ENCODE peak calls at places on chromosomes 7 and 10, in six cellular contexts. R is H1, P is BE2C, O is kidney epithelial cell, M is prostate gland, Q is foreskin fibroblast. L is an unnamed sample.

GRCh38 chr7:78499283-78499682 is 700.7 kb downstream of the PHTF2 start:
- DNase-seq in R (no peak), M (no peak), Q (no peak), O (no peak), P (no peak), L (no peak)

GRCh38 chr7:4758791-4759190 is 16.6 kb upstream of the AP5Z1 start:
- DNase-seq in R (no peak), P (no peak), O (no peak), M (no peak), Q (no peak), L (no peak)

GRCh38 chr7:44461387-44461786 is 29.1 kb downstream of the NUDCD3 start:
- DNase-seq in Q (peak; percentile 69), R (no peak), M (no peak), P (no peak), O (no peak), L (no peak)

GRCh38 chr10:69855346-69856163 is 53.8 kb downstream of the COL13A1 start:
- DNase-seq in M (no peak), Q (no peak), P (no peak), O (no peak), R (no peak), L (no peak)

GRCh38 chr7:55953707-55954475 is 2.2 kb downstream of the MRPS17 start:
- DNase-seq in O (no peak), R (no peak), P (no peak), M (no peak), Q (no peak), L (no peak)

GRCh38 chr10:11921800-11922387 is 98.7 kb downstream of the PROSER2 start:
- DNase-seq in O (no peak), Q (no peak), M (no peak), P (no peak), R (no peak), L (no peak)

GRCh38 chr7:149321978-149322541 is 60.1 kb downstream of the ZNF783 start:
- DNase-seq in R (no peak), Q (no peak), O (no peak), P (no peak), M (no peak), L (no peak)

GRCh38 chr7:83118347-83119001 is 44.2 kb downstream of the PCLO start:
- DNase-seq in M (no peak), R (no peak), P (no peak), Q (no peak), O (no peak), L (no peak)

GRCh38 chr7:13411151-13411550 is 578.3 kb downstream of the ETV1 start:
- DNase-seq in O (no peak), Q (no peak), R (no peak), M (no peak), P (no peak), L (no peak)

GRCh38 chr10:114714281-114714741 is 56.2 kb upstream of the ABLIM1 start:
- DNase-seq in P (no peak), R (no peak), M (peak; percentile 19), O (peak; percentile 49), Q (peak; percentile 92), L (no peak)

GRCh38 chr10:114709966-114710365 is 51.9 kb upstream of the ABLIM1 start:
- DNase-seq in R (no peak), P (no peak), Q (peak; percentile 52), O (no peak), M (no peak), L (no peak)

GRCh38 chr10:114708717-114709352 is 50.8 kb upstream of the ABLIM1 start:
- DNase-seq in P (no peak), Q (peak; percentile 70), R (no peak), O (no peak), M (no peak), L (peak; percentile 58)

GRCh38 chr10:114713525-114713924 is 55.5 kb upstream of the ABLIM1 start:
- DNase-seq in M (no peak), Q (no peak), R (no peak), O (no peak), P (no peak), L (no peak)

DNA sequence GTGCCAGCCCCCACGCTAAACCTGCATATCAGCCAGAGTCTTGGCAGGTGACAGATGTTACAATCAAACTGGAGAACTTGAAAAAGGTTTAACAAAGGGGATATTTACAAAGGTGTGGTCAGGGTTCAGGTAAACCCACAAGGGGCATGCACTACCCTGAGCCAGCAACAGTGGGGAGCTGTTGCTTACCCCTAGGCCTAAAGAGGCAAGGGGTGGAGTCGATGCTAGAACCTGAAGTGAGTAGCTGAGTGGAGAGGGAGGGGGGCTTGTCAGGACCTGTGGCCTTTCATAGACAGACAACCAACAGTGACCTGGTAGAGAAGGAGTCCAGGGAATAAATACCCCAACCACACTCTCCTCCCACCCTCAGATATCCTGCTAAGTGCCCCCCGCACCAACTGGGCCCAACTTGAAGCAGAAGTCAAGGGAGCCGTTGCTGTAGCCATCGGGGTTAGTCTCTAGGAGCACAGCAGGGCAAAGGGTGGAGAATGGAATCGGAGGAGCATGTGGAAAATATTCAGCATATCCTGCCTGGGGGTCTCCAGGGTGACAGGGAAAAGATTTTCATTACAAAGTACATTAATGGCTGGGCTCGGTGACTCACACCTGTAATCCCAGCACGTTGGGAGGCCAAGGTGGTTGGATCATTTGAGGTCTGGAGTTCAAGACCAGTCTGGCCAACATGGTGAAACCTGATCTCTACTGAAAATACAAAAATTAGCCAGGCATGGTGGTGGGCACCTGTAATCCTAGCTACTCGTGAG is 53.6 kb upstream of the ABLIM1 start:
- DNase-seq in P (no peak), M (no peak), Q (no peak), O (no peak), R (no peak), L (no peak)
- TF ChIP-seq CTCF in P (no peak), M (no peak), Q (no peak), O (no peak), R (peak; percentile 36), L (peak; percentile 43)

DNA sequence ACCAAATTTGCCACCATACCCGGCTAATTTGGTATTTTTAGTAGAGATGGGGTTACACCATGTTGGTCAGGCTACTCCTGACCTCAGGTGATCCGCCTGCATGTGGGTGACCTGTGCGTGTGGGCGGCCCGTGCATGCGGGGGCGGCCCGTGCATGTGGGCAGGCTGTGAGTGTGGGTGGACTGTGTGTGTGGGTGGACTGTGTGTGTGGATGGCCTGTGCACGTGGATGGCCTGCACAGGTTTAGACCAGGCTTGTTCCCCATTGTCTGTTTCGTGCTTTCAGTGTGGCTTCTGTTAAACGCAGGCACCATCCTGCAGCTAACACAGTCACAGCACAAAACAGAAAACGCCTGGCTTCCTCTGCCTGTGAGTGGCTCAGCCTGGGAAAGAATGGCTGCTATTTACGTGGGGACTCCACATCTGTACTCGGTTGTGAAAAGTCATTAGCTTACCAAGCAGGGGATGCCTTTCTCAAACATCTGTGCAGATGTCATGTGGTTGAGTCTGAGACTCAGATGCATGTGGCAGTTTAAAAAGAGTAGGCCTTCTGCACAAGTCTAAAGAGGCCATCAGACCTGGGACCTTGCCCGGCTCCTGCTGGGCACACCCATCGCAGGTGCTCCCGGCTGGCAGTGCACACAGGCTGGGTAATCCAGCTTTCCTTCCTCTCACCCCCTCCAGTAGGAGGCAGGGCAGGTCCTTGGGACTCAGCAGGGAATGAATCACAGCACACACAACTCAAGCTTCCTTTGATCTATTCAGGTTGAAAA is 91.6 kb downstream of the COBL start:
- DNase-seq in O (no peak), P (no peak), M (peak; percentile 50), Q (no peak), R (peak; percentile 31), L (peak; percentile 84)
- TF ChIP-seq CTCF in O (peak; percentile 61), P (peak; percentile 10), M (peak; percentile 56), Q (no peak), R (peak; percentile 72), L (peak; percentile 78)

GRCh38 chr7:128860158-128861073 is 2.2 kb upstream of the ATP6V1F start:
- DNase-seq in O (no peak), Q (peak; percentile 75), M (no peak), P (no peak), R (no peak), L (peak; percentile 83)

GRCh38 chr7:128861957-128862570 is 592 bp upstream of the ATP6V1F start:
- DNase-seq in M (no peak), R (no peak), P (no peak), O (no peak), Q (no peak), L (no peak)

GRCh38 chr7:128863433-128863989 is 855 bp downstream of the ATP6V1F start:
- DNase-seq in Q (peak; percentile 58), P (peak; percentile 75), M (peak; percentile 33), O (no peak), R (no peak), L (peak; percentile 87)

GRCh38 chr7:128865303-128865702 is 2.6 kb downstream of the ATP6V1F start:
- DNase-seq in O (no peak), Q (no peak), M (no peak), R (no peak), P (no peak), L (no peak)

DNA sequence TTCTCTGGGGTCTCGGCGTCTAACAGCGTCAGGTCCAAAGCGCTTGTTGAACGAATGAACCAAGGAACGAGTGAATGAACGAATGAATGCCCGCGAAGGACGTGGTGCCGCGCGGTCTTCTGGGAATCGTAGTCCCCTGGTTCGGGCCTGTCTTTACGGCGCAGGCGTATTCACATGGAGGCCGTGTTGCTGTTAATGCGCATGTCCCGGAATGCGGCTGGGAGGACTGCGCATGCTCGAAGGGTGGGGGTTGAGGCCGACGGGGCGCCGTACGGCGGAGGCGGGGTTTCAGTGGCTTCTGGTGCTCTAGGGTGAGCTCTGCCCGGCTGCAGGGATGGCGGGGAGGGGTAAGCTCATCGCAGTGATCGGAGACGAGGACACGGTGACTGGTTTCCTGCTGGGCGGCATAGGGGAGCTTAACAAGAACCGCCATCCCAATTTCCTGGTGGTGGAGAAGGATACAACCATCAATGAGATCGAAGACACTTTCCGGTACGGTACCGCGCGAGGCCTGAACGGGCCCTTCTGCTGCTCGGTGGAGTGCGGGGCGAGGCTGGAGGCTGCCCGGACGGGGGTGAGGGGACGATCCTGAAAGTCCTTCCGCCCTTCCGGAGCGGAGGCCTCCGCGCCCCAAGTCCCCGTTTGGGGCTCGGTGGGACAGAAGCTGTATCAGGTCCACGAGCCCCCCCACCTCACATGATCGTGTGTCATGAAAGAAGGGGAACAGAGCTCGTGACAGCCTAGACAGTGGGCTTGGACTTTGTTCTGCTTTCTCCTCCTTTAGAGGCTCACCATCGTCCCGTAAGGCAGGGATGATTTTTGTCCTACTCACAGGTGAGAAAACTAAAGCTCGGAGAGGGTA is at the start of gene ATP6V1F:
- DNase-seq in O (peak; percentile 84), Q (peak; percentile 95), P (peak; percentile 99), R (peak; percentile 97), M (peak; percentile 96), L (peak; percentile 100)
- TF ChIP-seq CTCF in O (no peak), Q (no peak), P (no peak), R (no peak), M (peak; percentile 30), L (peak; percentile 32)

DNA sequence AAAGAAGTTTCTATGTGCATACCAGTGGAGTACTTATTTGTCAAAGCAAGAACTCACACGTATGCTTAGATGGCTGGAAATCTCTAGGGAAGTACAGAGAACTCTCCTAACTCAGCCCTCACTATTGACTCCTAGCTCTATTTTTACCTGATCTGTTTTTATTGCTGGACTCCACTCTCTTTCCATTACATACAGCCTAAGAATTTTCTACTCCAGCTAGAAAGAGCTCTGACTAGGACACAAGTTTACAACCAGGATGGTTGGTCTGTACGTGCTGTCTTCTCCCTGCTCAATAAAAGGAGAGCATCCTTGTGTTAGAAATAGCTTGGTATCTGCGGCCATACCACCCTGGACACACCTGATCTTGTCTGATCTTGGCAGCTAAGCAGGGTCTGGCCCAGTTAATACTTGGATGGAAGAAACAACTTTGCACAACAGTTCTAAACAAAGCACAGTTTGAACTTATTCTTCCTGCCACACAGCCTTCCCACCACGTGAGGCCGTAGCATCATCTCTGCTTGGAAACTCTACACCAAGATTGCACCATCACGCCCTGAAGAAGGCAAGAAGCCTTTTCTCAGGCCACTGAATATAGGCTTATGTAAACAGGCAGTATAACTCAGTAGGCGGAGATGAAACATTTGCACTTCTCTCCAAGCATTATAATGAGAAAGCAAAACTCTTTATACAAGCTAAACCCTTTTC is 50.7 kb downstream of the KCNMA1 start:
- DNase-seq in R (no peak), Q (peak; percentile 90), O (no peak), M (peak; percentile 34), P (no peak), L (no peak)
- TF ChIP-seq CTCF in R (no peak), Q (peak; percentile 8), O (no peak), M (no peak), P (no peak), L (no peak)

GRCh38 chr10:61662794-61663259 is at the start of gene CABCOCO1:
- DNase-seq in R (peak; percentile 29), M (peak; percentile 67), Q (peak; percentile 48), O (no peak), P (no peak), L (peak; percentile 93)
- TF ChIP-seq CTCF in R (no peak), M (peak; percentile 30), Q (no peak), O (peak; percentile 40), P (no peak), L (peak; percentile 48)

L was measured in endodermal cell.